ENCODE peak calls at places on chromosomes 5 and 9, in four cellular contexts. S is K562, D is HepG2, P is H1. I is an unnamed sample.

GRCh38 chr5:172766287-172767104 is 4.5 kb downstream of the DUSP1 start:
- DNase-seq in S (no peak), P (no peak), D (peak; percentile 86), I (no peak)

GRCh38 chr9:15401266-15401665 is 21.4 kb upstream of the SNAPC3 start:
- DNase-seq in D (no peak), P (no peak), S (no peak), I (no peak)

GRCh38 chr9:133742849-133743444 is 4.8 kb upstream of the SARDH start:
- DNase-seq in P (peak; percentile 99), D (peak; percentile 83), S (peak; percentile 78), I (peak; percentile 23)

GRCh38 chr9:129386812-129387177 is 208.7 kb upstream of the IER5L start:
- DNase-seq in P (no peak), D (no peak), S (no peak), I (no peak)

GRCh38 chr5:69050214-69050613 is 43.6 kb upstream of the SLC30A5 start:
- DNase-seq in P (no peak), S (no peak), D (peak; percentile 36), I (no peak)

GRCh38 chr5:135729582-135729879 is 104.9 kb upstream of the SLC25A48 start:
- DNase-seq in P (no peak), S (no peak), D (no peak), I (no peak)

GRCh38 chr9:121638399-121638798 is 13.0 kb upstream of the DAB2IP start:
- DNase-seq in S (no peak), D (no peak), P (no peak), I (no peak)

GRCh38 chr5:74454263-74455030 is 186.1 kb downstream of the ENC1 start:
- DNase-seq in P (no peak), S (no peak), D (no peak), I (no peak)

GRCh38 chr5:102715405-102715804 is 39.7 kb upstream of the PAM start:
- DNase-seq in S (no peak), P (no peak), D (no peak), I (no peak)

GRCh38 chr5:135890867-135891266 is 4.8 kb downstream of the IL9 start:
- DNase-seq in S (no peak), P (no peak), D (no peak), I (peak; percentile 15)

GRCh38 chr5:147398860-147399259 is 111.0 kb downstream of the DPYSL3 start:
- DNase-seq in D (no peak), P (no peak), S (no peak), I (no peak)

GRCh38 chr5:81773148-81773547 is 22.3 kb upstream of the SSBP2 start:
- DNase-seq in D (no peak), P (no peak), S (no peak), I (no peak)

GRCh38 chr5:134435525-134435924 is 23.8 kb upstream of the CDKN2AIPNL start:
- DNase-seq in D (no peak), S (no peak), P (no peak), I (no peak)

GRCh38 chr9:129023036-129023907 is 4.9 kb downstream of the SH3GLB2 start:
- DNase-seq in P (no peak), S (peak; percentile 93), D (no peak), I (no peak)

GRCh38 chr9:101354765-101355708 is 29.8 kb downstream of the BAAT start:
- DNase-seq in P (no peak), D (no peak), S (no peak), I (no peak)

GRCh38 chr5:9624196-9624947 is 5.8 kb downstream of the TAS2R1 start:
- DNase-seq in S (no peak), D (no peak), P (no peak), I (no peak)

DNA sequence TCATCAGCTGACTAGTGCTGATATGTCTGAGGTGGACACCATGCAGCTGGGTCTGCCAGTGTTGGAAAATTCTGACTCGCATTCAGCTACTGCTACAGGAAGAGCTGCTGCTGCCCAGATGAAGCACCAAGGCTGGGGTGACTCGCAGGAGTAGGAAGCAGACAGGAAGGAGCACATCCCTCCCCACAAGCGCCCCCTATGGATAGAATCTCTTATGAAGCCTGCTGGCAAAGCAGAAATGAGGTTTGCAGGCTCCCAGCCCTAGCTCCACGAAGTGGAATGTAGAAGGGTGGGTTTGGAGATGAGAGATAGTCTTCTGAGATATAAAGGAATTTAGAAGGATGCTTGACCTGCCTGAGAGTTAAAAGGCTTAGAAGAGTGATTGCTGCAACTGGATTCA is 443.0 kb downstream of the ACTL7B start:
- DNase-seq in P (peak; percentile 70), S (peak; percentile 14), D (no peak), I (no peak)
- TF ChIP-seq BRCA1 in P (no peak), S (no peak), D (no peak), I (no peak)

DNA sequence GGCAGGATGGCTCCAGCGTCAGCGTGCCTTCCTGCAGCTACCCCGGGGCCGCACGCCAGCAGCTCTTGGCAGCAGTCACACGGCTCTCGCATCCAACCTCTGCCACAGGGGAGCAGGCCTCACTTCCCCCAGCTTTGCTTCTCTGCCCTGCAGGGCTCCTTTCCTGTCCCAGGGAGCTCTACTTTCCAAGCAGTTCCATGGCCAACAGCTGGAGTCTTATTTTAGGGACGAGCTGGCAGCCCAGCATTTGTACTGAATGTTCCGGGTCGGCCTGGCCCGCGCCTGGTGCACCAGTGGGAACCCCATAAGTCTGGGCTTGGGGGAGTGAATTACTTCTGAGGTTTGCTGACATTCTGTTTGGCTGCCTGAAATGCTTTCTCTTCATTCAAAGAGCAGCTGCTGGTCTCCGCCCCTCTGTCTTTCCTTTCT is 34.6 kb downstream of the GADD45G start:
- DNase-seq in P (no peak), D (no peak), S (no peak), I (no peak)
- TF ChIP-seq EP300 in P (no peak), D (no peak), S (no peak), I (no peak)

GRCh38 chr9:116152390-116152789 is 1.2 kb upstream of the PAPPA start:
- DNase-seq in D (peak; percentile 16), P (no peak), S (peak; percentile 11), I (no peak)
- TF ChIP-seq BRCA1 in D (no peak), P (no peak), S (no peak), I (no peak)

DNA sequence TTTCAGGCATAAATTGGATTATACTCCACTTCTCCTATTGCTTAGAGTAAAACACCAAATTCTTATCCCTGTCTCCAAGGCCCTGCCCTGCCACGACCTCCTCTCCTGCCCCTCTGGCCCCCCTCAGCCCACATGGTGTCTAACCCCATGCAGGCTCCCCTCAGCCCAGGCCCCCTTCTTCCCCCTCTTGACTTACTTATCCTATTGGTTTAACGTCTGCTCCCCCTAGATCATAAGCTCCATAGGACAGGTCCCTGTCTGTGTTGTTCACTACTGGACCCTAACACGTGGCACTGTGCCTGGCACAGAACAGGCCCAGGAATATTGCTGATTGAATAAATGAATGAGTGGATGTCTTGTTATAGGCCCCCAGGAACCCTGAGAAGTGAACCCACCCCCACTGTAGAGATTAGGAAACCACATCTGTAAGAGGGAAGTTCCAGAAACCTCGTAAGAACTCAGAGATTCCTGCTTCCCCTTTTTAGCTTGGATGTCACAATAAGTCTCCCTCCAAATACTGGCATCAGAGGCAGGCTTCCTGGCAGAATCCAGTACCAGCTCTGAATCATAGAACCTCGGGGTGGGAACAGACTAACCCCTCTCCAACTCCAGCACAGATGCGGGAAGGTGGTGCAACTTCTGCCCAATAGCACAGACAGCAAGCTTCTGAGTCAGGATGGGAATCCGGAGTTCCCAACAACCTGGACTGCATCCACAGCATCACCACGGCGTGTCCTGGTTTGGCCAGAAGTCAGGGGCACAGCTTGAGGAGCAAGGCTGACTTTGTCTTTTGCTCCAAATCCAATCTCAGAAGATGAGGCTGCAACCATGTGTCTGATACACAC is 31.5 kb downstream of the HRH2 start:
- DNase-seq in P (no peak), D (no peak), S (no peak), I (no peak)
- TF ChIP-seq EP300 in P (no peak), D (no peak), S (no peak), I (no peak)

DNA sequence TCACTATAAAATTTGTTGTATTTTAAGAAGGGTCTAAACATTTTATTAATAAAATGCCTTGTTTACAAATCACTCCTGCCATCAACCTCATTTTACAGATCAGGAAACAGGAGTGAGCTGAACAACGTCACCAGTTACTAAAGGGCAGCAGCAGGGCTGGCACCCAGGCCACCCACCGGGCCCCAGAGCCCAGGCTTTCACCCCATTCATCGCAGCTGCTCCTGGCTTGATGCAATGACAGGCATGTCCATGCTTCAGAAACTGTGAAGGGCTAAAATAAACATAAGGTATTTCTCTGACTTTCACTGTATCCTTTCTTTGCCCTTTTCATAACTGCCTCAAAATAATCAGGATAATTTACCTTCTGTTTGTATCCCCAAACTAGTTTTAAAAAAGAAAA is 18.1 kb downstream of the MED27 start:
- DNase-seq in P (no peak), S (no peak), D (no peak), I (no peak)
- TF ChIP-seq BRCA1 in P (no peak), S (no peak), D (no peak), I (no peak)

DNA sequence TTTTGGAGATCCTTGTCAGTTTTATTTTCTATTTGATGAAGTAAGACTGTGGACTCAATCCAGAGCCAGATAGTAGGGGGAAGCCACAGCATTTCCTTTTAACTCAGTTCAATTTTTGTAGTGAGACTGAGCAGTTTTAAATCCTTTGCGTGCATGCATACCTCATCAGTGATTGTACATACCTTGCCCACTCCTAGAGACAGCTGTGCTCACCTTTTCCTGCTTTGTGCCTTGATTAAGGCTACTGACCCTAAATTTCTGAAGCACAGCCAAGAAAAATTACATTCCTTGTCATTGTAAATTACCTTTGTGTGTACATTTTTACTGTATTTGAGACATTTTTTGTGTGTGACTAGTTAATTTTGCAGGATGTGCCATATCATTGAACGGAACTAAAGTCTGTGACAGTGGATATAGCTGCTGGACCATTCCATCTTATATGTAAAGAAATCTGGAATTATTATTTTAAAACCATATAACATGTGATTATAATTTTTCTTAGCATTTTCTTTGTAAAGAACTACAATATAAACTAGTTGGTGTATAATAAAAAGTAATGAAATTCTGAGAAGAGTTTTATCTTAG is 17.8 kb downstream of the DIMT1 start:
- DNase-seq in D (no peak), S (no peak), P (no peak), I (no peak)
- TF ChIP-seq EP300 in D (no peak), S (no peak), P (no peak), I (no peak)

GRCh38 chr5:107011530-107012115 is 659.1 kb downstream of the EFNA5 start:
- DNase-seq in D (no peak), S (no peak), P (no peak), I (no peak)
- TF ChIP-seq BRCA1 in D (no peak), S (no peak), P (no peak), I (no peak)

DNA sequence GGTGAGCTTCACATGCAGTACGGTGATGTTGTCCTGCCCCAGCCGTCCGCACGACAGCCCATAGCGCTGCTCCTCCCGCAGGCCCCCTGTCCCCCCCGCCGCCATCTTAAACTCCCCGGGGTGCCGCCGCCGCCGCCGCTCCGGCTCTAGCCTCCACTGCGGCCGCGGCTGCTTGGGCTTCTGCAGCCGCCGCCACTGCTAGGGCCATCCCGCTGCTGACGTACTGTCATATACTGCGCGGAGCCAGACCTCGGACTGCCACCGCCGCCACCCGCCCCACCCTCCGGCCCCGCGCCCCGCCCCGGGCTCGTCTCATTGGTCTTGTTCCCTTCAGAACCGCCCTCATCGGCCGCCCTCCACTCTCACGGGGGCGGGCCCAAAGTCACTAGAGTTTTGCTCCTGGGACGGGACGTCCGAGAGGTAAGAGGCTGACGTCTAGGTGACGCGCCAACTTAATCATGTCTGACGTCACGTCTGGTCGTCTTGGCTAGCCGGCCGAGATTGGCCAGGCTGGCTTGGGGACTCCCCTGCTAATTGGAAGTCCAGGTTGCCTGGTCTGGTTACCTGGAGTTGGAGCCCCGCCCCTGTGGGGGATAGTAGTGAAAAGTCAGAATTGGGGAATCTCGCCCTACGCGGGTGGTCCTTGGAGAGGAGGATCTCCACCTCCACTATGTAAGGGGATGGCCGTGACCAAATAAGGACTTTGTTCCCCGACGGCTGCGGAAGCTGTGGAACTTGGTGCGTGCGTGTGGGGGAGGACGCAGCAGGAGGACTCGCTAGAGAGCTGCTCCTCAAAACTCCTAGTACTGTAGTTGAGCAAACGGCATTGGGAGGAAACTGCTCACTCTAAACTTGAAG is at the start of gene ELL2:
- DNase-seq in D (peak; percentile 97), P (peak; percentile 93), S (peak; percentile 100), I (peak; percentile 89)
- TF ChIP-seq EP300 in D (peak; percentile 6), P (no peak), S (no peak), I (no peak)

GRCh38 chr5:157269763-157270272 is 3.9 kb downstream of the CYFIP2 start:
- DNase-seq in P (no peak), S (no peak), D (no peak), I (no peak)
- TF ChIP-seq BRCA1 in P (no peak), S (no peak), D (no peak), I (no peak)